ENCODE peak calls at places on chromosomes 12 and 14, in ten cellular contexts. One of them, this sample, is unnamed.

GRCh38 chr12:13230500-13230899 is 34.0 kb downstream of the EMP1 start:
- DNase-seq in activated B cell treated with CpG ODN at 0.5 μM for 24 hours: no peak
- DNase-seq in AG04449: no peak
- DNase-seq in germinal center: no peak
- DNase-seq in dermis blood vessel endothelial cell: no peak
- DNase-seq in stimulated activated CD8-positive, alpha-beta memory T cell treated with anti-CD3 and anti-CD28 coated beads, Interleukin-7, amount 100 ng/mL, for 1 hour: no peak
- DNase-seq in LoVo: no peak
- DNase-seq in left ventricle myocardium superior: no peak
- DNase-seq in tibial artery: no peak
- DNase-seq in amygdala: no peak
- DNase-seq in this sample: no peak

GRCh38 chr14:35016568-35016967 is 29.5 kb upstream of the FAM177A1 start:
- DNase-seq in activated B cell treated with CpG ODN at 0.5 μM for 24 hours: no peak
- DNase-seq in AG04449: no peak
- DNase-seq in germinal center: no peak
- DNase-seq in dermis blood vessel endothelial cell: no peak
- DNase-seq in stimulated activated CD8-positive, alpha-beta memory T cell treated with anti-CD3 and anti-CD28 coated beads, Interleukin-7, amount 100 ng/mL, for 1 hour: no peak
- DNase-seq in LoVo: no peak
- DNase-seq in left ventricle myocardium superior: no peak
- DNase-seq in tibial artery: no peak
- DNase-seq in amygdala: no peak
- DNase-seq in this sample: no peak

GRCh38 chr14:103104654-103105511 is 10.4 kb downstream of the EXOC3L4 start:
- DNase-seq in activated B cell treated with CpG ODN at 0.5 μM for 24 hours: peak; percentile 75
- DNase-seq in AG04449: no peak
- DNase-seq in germinal center: peak; percentile 83
- DNase-seq in dermis blood vessel endothelial cell: peak; percentile 60
- DNase-seq in stimulated activated CD8-positive, alpha-beta memory T cell treated with anti-CD3 and anti-CD28 coated beads, Interleukin-7, amount 100 ng/mL, for 1 hour: peak; percentile 58
- DNase-seq in LoVo: peak; percentile 54
- DNase-seq in left ventricle myocardium superior: peak; percentile 82
- DNase-seq in tibial artery: no peak
- DNase-seq in amygdala: no peak
- DNase-seq in this sample: no peak

GRCh38 chr12:47735649-47736048 is 10.4 kb upstream of the ENDOU start:
- DNase-seq in activated B cell treated with CpG ODN at 0.5 μM for 24 hours: no peak
- DNase-seq in AG04449: no peak
- DNase-seq in germinal center: no peak
- DNase-seq in dermis blood vessel endothelial cell: peak; percentile 46
- DNase-seq in stimulated activated CD8-positive, alpha-beta memory T cell treated with anti-CD3 and anti-CD28 coated beads, Interleukin-7, amount 100 ng/mL, for 1 hour: no peak
- DNase-seq in LoVo: no peak
- DNase-seq in left ventricle myocardium superior: no peak
- DNase-seq in tibial artery: no peak
- DNase-seq in amygdala: no peak
- DNase-seq in this sample: no peak

GRCh38 chr12:26389303-26389702 is 193.9 kb downstream of the SSPN start:
- DNase-seq in activated B cell treated with CpG ODN at 0.5 μM for 24 hours: no peak
- DNase-seq in AG04449: no peak
- DNase-seq in germinal center: no peak
- DNase-seq in dermis blood vessel endothelial cell: no peak
- DNase-seq in stimulated activated CD8-positive, alpha-beta memory T cell treated with anti-CD3 and anti-CD28 coated beads, Interleukin-7, amount 100 ng/mL, for 1 hour: no peak
- DNase-seq in LoVo: no peak
- DNase-seq in left ventricle myocardium superior: no peak
- DNase-seq in tibial artery: no peak
- DNase-seq in amygdala: no peak
- DNase-seq in this sample: no peak

GRCh38 chr12:58764100-58764953 is 156.0 kb downstream of the LRIG3 start:
- DNase-seq in activated B cell treated with CpG ODN at 0.5 μM for 24 hours: no peak
- DNase-seq in AG04449: peak; percentile 19
- DNase-seq in germinal center: no peak
- DNase-seq in dermis blood vessel endothelial cell: no peak
- DNase-seq in stimulated activated CD8-positive, alpha-beta memory T cell treated with anti-CD3 and anti-CD28 coated beads, Interleukin-7, amount 100 ng/mL, for 1 hour: no peak
- DNase-seq in LoVo: no peak
- DNase-seq in left ventricle myocardium superior: no peak
- DNase-seq in tibial artery: no peak
- DNase-seq in amygdala: no peak
- DNase-seq in this sample: no peak

GRCh38 chr14:55427439-55427838 is 13.0 kb downstream of the TBPL2 start:
- DNase-seq in activated B cell treated with CpG ODN at 0.5 μM for 24 hours: no peak
- DNase-seq in AG04449: no peak
- DNase-seq in germinal center: no peak
- DNase-seq in dermis blood vessel endothelial cell: no peak
- DNase-seq in stimulated activated CD8-positive, alpha-beta memory T cell treated with anti-CD3 and anti-CD28 coated beads, Interleukin-7, amount 100 ng/mL, for 1 hour: no peak
- DNase-seq in LoVo: peak; percentile 80
- DNase-seq in left ventricle myocardium superior: no peak
- DNase-seq in tibial artery: no peak
- DNase-seq in amygdala: no peak
- DNase-seq in this sample: no peak

GRCh38 chr12:26496170-26496569 is 300.8 kb downstream of the SSPN start:
- DNase-seq in activated B cell treated with CpG ODN at 0.5 μM for 24 hours: no peak
- DNase-seq in AG04449: no peak
- DNase-seq in germinal center: no peak
- DNase-seq in dermis blood vessel endothelial cell: no peak
- DNase-seq in stimulated activated CD8-positive, alpha-beta memory T cell treated with anti-CD3 and anti-CD28 coated beads, Interleukin-7, amount 100 ng/mL, for 1 hour: no peak
- DNase-seq in LoVo: no peak
- DNase-seq in left ventricle myocardium superior: no peak
- DNase-seq in tibial artery: no peak
- DNase-seq in amygdala: no peak
- DNase-seq in this sample: no peak

GRCh38 chr12:4121506-4122020 is 152.0 kb upstream of the CCND2 start:
- DNase-seq in activated B cell treated with CpG ODN at 0.5 μM for 24 hours: no peak
- DNase-seq in AG04449: no peak
- DNase-seq in germinal center: no peak
- DNase-seq in dermis blood vessel endothelial cell: no peak
- DNase-seq in stimulated activated CD8-positive, alpha-beta memory T cell treated with anti-CD3 and anti-CD28 coated beads, Interleukin-7, amount 100 ng/mL, for 1 hour: no peak
- DNase-seq in LoVo: no peak
- DNase-seq in left ventricle myocardium superior: no peak
- DNase-seq in tibial artery: no peak
- DNase-seq in amygdala: no peak
- DNase-seq in this sample: no peak

GRCh38 chr14:89171168-89171567 is 245.9 kb downstream of the FOXN3 start:
- DNase-seq in activated B cell treated with CpG ODN at 0.5 μM for 24 hours: no peak
- DNase-seq in AG04449: no peak
- DNase-seq in germinal center: no peak
- DNase-seq in dermis blood vessel endothelial cell: no peak
- DNase-seq in stimulated activated CD8-positive, alpha-beta memory T cell treated with anti-CD3 and anti-CD28 coated beads, Interleukin-7, amount 100 ng/mL, for 1 hour: no peak
- DNase-seq in LoVo: no peak
- DNase-seq in left ventricle myocardium superior: no peak
- DNase-seq in tibial artery: no peak
- DNase-seq in amygdala: no peak
- DNase-seq in this sample: no peak

GRCh38 chr14:70097576-70098256 is 91.0 kb downstream of the SLC8A3 start:
- DNase-seq in activated B cell treated with CpG ODN at 0.5 μM for 24 hours: no peak
- DNase-seq in AG04449: no peak
- DNase-seq in germinal center: no peak
- DNase-seq in dermis blood vessel endothelial cell: no peak
- DNase-seq in stimulated activated CD8-positive, alpha-beta memory T cell treated with anti-CD3 and anti-CD28 coated beads, Interleukin-7, amount 100 ng/mL, for 1 hour: no peak
- DNase-seq in LoVo: no peak
- DNase-seq in left ventricle myocardium superior: no peak
- DNase-seq in tibial artery: no peak
- DNase-seq in amygdala: no peak
- DNase-seq in this sample: no peak

GRCh38 chr12:109758406-109759075 is 44.9 kb downstream of the FAM222A start:
- DNase-seq in activated B cell treated with CpG ODN at 0.5 μM for 24 hours: peak; percentile 5
- DNase-seq in AG04449: no peak
- DNase-seq in germinal center: no peak
- DNase-seq in dermis blood vessel endothelial cell: no peak
- DNase-seq in stimulated activated CD8-positive, alpha-beta memory T cell treated with anti-CD3 and anti-CD28 coated beads, Interleukin-7, amount 100 ng/mL, for 1 hour: no peak
- DNase-seq in LoVo: no peak
- DNase-seq in left ventricle myocardium superior: peak; percentile 9
- DNase-seq in tibial artery: peak; percentile 40
- DNase-seq in amygdala: no peak
- DNase-seq in this sample: peak; percentile 41

GRCh38 chr12:112004041-112004440 is 8.9 kb downstream of the TMEM116 start:
- DNase-seq in activated B cell treated with CpG ODN at 0.5 μM for 24 hours: no peak
- DNase-seq in AG04449: no peak
- DNase-seq in germinal center: no peak
- DNase-seq in dermis blood vessel endothelial cell: no peak
- DNase-seq in stimulated activated CD8-positive, alpha-beta memory T cell treated with anti-CD3 and anti-CD28 coated beads, Interleukin-7, amount 100 ng/mL, for 1 hour: no peak
- DNase-seq in LoVo: no peak
- DNase-seq in left ventricle myocardium superior: no peak
- DNase-seq in tibial artery: no peak
- DNase-seq in amygdala: no peak
- DNase-seq in this sample: no peak

GRCh38 chr14:36070056-36071043 is 106.2 kb downstream of the PTCSC3 start:
- DNase-seq in activated B cell treated with CpG ODN at 0.5 μM for 24 hours: no peak
- DNase-seq in AG04449: peak; percentile 36
- DNase-seq in germinal center: peak; percentile 23
- DNase-seq in dermis blood vessel endothelial cell: peak; percentile 78
- DNase-seq in stimulated activated CD8-positive, alpha-beta memory T cell treated with anti-CD3 and anti-CD28 coated beads, Interleukin-7, amount 100 ng/mL, for 1 hour: no peak
- DNase-seq in LoVo: peak; percentile 66
- DNase-seq in left ventricle myocardium superior: peak; percentile 49
- DNase-seq in tibial artery: no peak
- DNase-seq in amygdala: peak; percentile 2
- DNase-seq in this sample: no peak

GRCh38 chr12:47752552-47752951 is 6.1 kb downstream of the RAPGEF3 start:
- DNase-seq in activated B cell treated with CpG ODN at 0.5 μM for 24 hours: no peak
- DNase-seq in AG04449: no peak
- DNase-seq in germinal center: no peak
- DNase-seq in dermis blood vessel endothelial cell: no peak
- DNase-seq in stimulated activated CD8-positive, alpha-beta memory T cell treated with anti-CD3 and anti-CD28 coated beads, Interleukin-7, amount 100 ng/mL, for 1 hour: no peak
- DNase-seq in LoVo: no peak
- DNase-seq in left ventricle myocardium superior: no peak
- DNase-seq in tibial artery: no peak
- DNase-seq in amygdala: no peak
- DNase-seq in this sample: no peak

GRCh38 chr14:95442016-95442632 is 74.3 kb downstream of the SYNE3 start:
- DNase-seq in activated B cell treated with CpG ODN at 0.5 μM for 24 hours: no peak
- DNase-seq in AG04449: no peak
- DNase-seq in germinal center: no peak
- DNase-seq in dermis blood vessel endothelial cell: no peak
- DNase-seq in stimulated activated CD8-positive, alpha-beta memory T cell treated with anti-CD3 and anti-CD28 coated beads, Interleukin-7, amount 100 ng/mL, for 1 hour: no peak
- DNase-seq in LoVo: no peak
- DNase-seq in left ventricle myocardium superior: no peak
- DNase-seq in tibial artery: no peak
- DNase-seq in amygdala: no peak
- DNase-seq in this sample: no peak

GRCh38 chr14:104087505-104087904 is 2.0 kb downstream of the ASPG start:
- DNase-seq in activated B cell treated with CpG ODN at 0.5 μM for 24 hours: peak; percentile 10
- DNase-seq in AG04449: no peak
- DNase-seq in germinal center: no peak
- DNase-seq in dermis blood vessel endothelial cell: no peak
- DNase-seq in stimulated activated CD8-positive, alpha-beta memory T cell treated with anti-CD3 and anti-CD28 coated beads, Interleukin-7, amount 100 ng/mL, for 1 hour: no peak
- DNase-seq in LoVo: no peak
- DNase-seq in left ventricle myocardium superior: peak; percentile 32
- DNase-seq in tibial artery: peak; percentile 61
- DNase-seq in amygdala: no peak
- DNase-seq in this sample: peak; percentile 52

GRCh38 chr12:116123511-116124258 is 153.8 kb downstream of the MED13L start:
- DNase-seq in activated B cell treated with CpG ODN at 0.5 μM for 24 hours: peak; percentile 22
- DNase-seq in AG04449: no peak
- DNase-seq in germinal center: peak; percentile 20
- DNase-seq in dermis blood vessel endothelial cell: peak; percentile 72
- DNase-seq in stimulated activated CD8-positive, alpha-beta memory T cell treated with anti-CD3 and anti-CD28 coated beads, Interleukin-7, amount 100 ng/mL, for 1 hour: no peak
- DNase-seq in LoVo: no peak
- DNase-seq in left ventricle myocardium superior: peak; percentile 35
- DNase-seq in tibial artery: no peak
- DNase-seq in amygdala: no peak
- DNase-seq in this sample: no peak

GRCh38 chr12:111753144-111753881 is 13.4 kb upstream of the ALDH2 start:
- DNase-seq in activated B cell treated with CpG ODN at 0.5 μM for 24 hours: no peak
- DNase-seq in AG04449: no peak
- DNase-seq in germinal center: no peak
- DNase-seq in dermis blood vessel endothelial cell: peak; percentile 85
- DNase-seq in stimulated activated CD8-positive, alpha-beta memory T cell treated with anti-CD3 and anti-CD28 coated beads, Interleukin-7, amount 100 ng/mL, for 1 hour: no peak
- DNase-seq in LoVo: peak; percentile 27
- DNase-seq in left ventricle myocardium superior: peak; percentile 83
- DNase-seq in tibial artery: peak; percentile 75
- DNase-seq in amygdala: no peak
- DNase-seq in this sample: no peak

GRCh38 chr12:109544955-109545531 is 28.3 kb downstream of the MMAB start:
- DNase-seq in activated B cell treated with CpG ODN at 0.5 μM for 24 hours: no peak
- DNase-seq in AG04449: no peak
- DNase-seq in germinal center: no peak
- DNase-seq in dermis blood vessel endothelial cell: peak; percentile 59
- DNase-seq in stimulated activated CD8-positive, alpha-beta memory T cell treated with anti-CD3 and anti-CD28 coated beads, Interleukin-7, amount 100 ng/mL, for 1 hour: no peak
- DNase-seq in LoVo: no peak
- DNase-seq in left ventricle myocardium superior: no peak
- DNase-seq in tibial artery: no peak
- DNase-seq in amygdala: no peak
- DNase-seq in this sample: no peak

GRCh38 chr14:45902241-45902640 is 649.2 kb upstream of the MIS18BP1 start:
- DNase-seq in activated B cell treated with CpG ODN at 0.5 μM for 24 hours: no peak
- DNase-seq in AG04449: no peak
- DNase-seq in germinal center: no peak
- DNase-seq in dermis blood vessel endothelial cell: no peak
- DNase-seq in stimulated activated CD8-positive, alpha-beta memory T cell treated with anti-CD3 and anti-CD28 coated beads, Interleukin-7, amount 100 ng/mL, for 1 hour: no peak
- DNase-seq in LoVo: no peak
- DNase-seq in left ventricle myocardium superior: no peak
- DNase-seq in tibial artery: no peak
- DNase-seq in amygdala: no peak
- DNase-seq in this sample: no peak

GRCh38 chr12:51388066-51388799 is 3.0 kb downstream of the GALNT6 start:
- DNase-seq in activated B cell treated with CpG ODN at 0.5 μM for 24 hours: no peak
- DNase-seq in AG04449: no peak
- DNase-seq in germinal center: no peak
- DNase-seq in dermis blood vessel endothelial cell: peak; percentile 54
- DNase-seq in stimulated activated CD8-positive, alpha-beta memory T cell treated with anti-CD3 and anti-CD28 coated beads, Interleukin-7, amount 100 ng/mL, for 1 hour: no peak
- DNase-seq in LoVo: no peak
- DNase-seq in left ventricle myocardium superior: no peak
- DNase-seq in tibial artery: peak; percentile 67
- DNase-seq in amygdala: no peak
- DNase-seq in this sample: no peak

GRCh38 chr12:64737539-64737938 is 21.7 kb downstream of the GNS start:
- DNase-seq in activated B cell treated with CpG ODN at 0.5 μM for 24 hours: no peak
- DNase-seq in AG04449: no peak
- DNase-seq in germinal center: no peak
- DNase-seq in dermis blood vessel endothelial cell: no peak
- DNase-seq in stimulated activated CD8-positive, alpha-beta memory T cell treated with anti-CD3 and anti-CD28 coated beads, Interleukin-7, amount 100 ng/mL, for 1 hour: no peak
- DNase-seq in LoVo: no peak
- DNase-seq in left ventricle myocardium superior: no peak
- DNase-seq in tibial artery: no peak
- DNase-seq in amygdala: no peak
- DNase-seq in this sample: no peak

GRCh38 chr14:69191340-69192111 is at the start of gene EXD2:
- DNase-seq in activated B cell treated with CpG ODN at 0.5 μM for 24 hours: peak; percentile 58
- DNase-seq in AG04449: peak; percentile 7
- DNase-seq in germinal center: peak; percentile 82
- DNase-seq in dermis blood vessel endothelial cell: peak; percentile 85
- DNase-seq in stimulated activated CD8-positive, alpha-beta memory T cell treated with anti-CD3 and anti-CD28 coated beads, Interleukin-7, amount 100 ng/mL, for 1 hour: peak; percentile 45
- DNase-seq in LoVo: peak; percentile 94
- DNase-seq in left ventricle myocardium superior: peak; percentile 90
- DNase-seq in tibial artery: peak; percentile 91
- DNase-seq in amygdala: peak; percentile 35
- DNase-seq in this sample: peak; percentile 88

GRCh38 chr12:12480074-12480473 is 82.6 kb downstream of the DUSP16 start:
- DNase-seq in activated B cell treated with CpG ODN at 0.5 μM for 24 hours: no peak
- DNase-seq in AG04449: no peak
- DNase-seq in germinal center: no peak
- DNase-seq in dermis blood vessel endothelial cell: no peak
- DNase-seq in stimulated activated CD8-positive, alpha-beta memory T cell treated with anti-CD3 and anti-CD28 coated beads, Interleukin-7, amount 100 ng/mL, for 1 hour: no peak
- DNase-seq in LoVo: no peak
- DNase-seq in left ventricle myocardium superior: no peak
- DNase-seq in tibial artery: no peak
- DNase-seq in amygdala: no peak
- DNase-seq in this sample: no peak

GRCh38 chr14:73567951-73568885 is 795 bp upstream of the ACOT2 start:
- DNase-seq in activated B cell treated with CpG ODN at 0.5 μM for 24 hours: no peak
- DNase-seq in AG04449: no peak
- DNase-seq in germinal center: no peak
- DNase-seq in dermis blood vessel endothelial cell: no peak
- DNase-seq in stimulated activated CD8-positive, alpha-beta memory T cell treated with anti-CD3 and anti-CD28 coated beads, Interleukin-7, amount 100 ng/mL, for 1 hour: no peak
- DNase-seq in LoVo: no peak
- DNase-seq in left ventricle myocardium superior: no peak
- DNase-seq in tibial artery: no peak
- DNase-seq in amygdala: no peak
- DNase-seq in this sample: no peak

GRCh38 chr14:72793154-72793725 is 100.7 kb downstream of the DPF3 start:
- DNase-seq in activated B cell treated with CpG ODN at 0.5 μM for 24 hours: no peak
- DNase-seq in AG04449: no peak
- DNase-seq in germinal center: no peak
- DNase-seq in dermis blood vessel endothelial cell: no peak
- DNase-seq in stimulated activated CD8-positive, alpha-beta memory T cell treated with anti-CD3 and anti-CD28 coated beads, Interleukin-7, amount 100 ng/mL, for 1 hour: no peak
- DNase-seq in LoVo: no peak
- DNase-seq in left ventricle myocardium superior: no peak
- DNase-seq in tibial artery: no peak
- DNase-seq in amygdala: no peak
- DNase-seq in this sample: no peak

GRCh38 chr12:40149673-40150260 is 43.9 kb upstream of the SLC2A13 start:
- DNase-seq in activated B cell treated with CpG ODN at 0.5 μM for 24 hours: no peak
- DNase-seq in AG04449: no peak
- DNase-seq in germinal center: no peak
- DNase-seq in dermis blood vessel endothelial cell: no peak
- DNase-seq in stimulated activated CD8-positive, alpha-beta memory T cell treated with anti-CD3 and anti-CD28 coated beads, Interleukin-7, amount 100 ng/mL, for 1 hour: no peak
- DNase-seq in LoVo: peak; percentile 54
- DNase-seq in left ventricle myocardium superior: no peak
- DNase-seq in tibial artery: no peak
- DNase-seq in amygdala: no peak
- DNase-seq in this sample: no peak